ENCODE peak calls at places on chromosomes 4 and X, in five cellular contexts. One of them, this sample, is unnamed.

GRCh38 chr4:52408037-52408436 is 251.1 kb downstream of the USP46 start:
- DNase-seq in neural progenitor cell: no peak
- DNase-seq in ELR: no peak
- DNase-seq in activated CD4-positive, alpha-beta T cell treated with anti-CD3 and anti-CD28 coated beads for 1 hour: no peak
- DNase-seq in activated CD4-positive, CD25-positive, alpha-beta regulatory T cell treated with anti-CD3 and anti-CD28 coated beads, Interleukin-2, amount 50 U/mL, for 72 hours: no peak
- DNase-seq in this sample: no peak

GRCh38 chrX:53073115-53073581 is 9.0 kb upstream of the TSPYL2 start:
- DNase-seq in neural progenitor cell: peak; percentile 47
- DNase-seq in ELR: no peak
- DNase-seq in activated CD4-positive, alpha-beta T cell treated with anti-CD3 and anti-CD28 coated beads for 1 hour: no peak
- DNase-seq in activated CD4-positive, CD25-positive, alpha-beta regulatory T cell treated with anti-CD3 and anti-CD28 coated beads, Interleukin-2, amount 50 U/mL, for 72 hours: no peak
- DNase-seq in this sample: peak; percentile 82

GRCh38 chr4:159368320-159368719 is 265.4 kb downstream of the RAPGEF2 start:
- DNase-seq in neural progenitor cell: no peak
- DNase-seq in ELR: peak; percentile 47
- DNase-seq in activated CD4-positive, alpha-beta T cell treated with anti-CD3 and anti-CD28 coated beads for 1 hour: no peak
- DNase-seq in activated CD4-positive, CD25-positive, alpha-beta regulatory T cell treated with anti-CD3 and anti-CD28 coated beads, Interleukin-2, amount 50 U/mL, for 72 hours: no peak
- DNase-seq in this sample: no peak

GRCh38 chr4:48603366-48604003 is 113.4 kb downstream of the ZAR1 start:
- DNase-seq in neural progenitor cell: no peak
- DNase-seq in ELR: no peak
- DNase-seq in activated CD4-positive, alpha-beta T cell treated with anti-CD3 and anti-CD28 coated beads for 1 hour: no peak
- DNase-seq in activated CD4-positive, CD25-positive, alpha-beta regulatory T cell treated with anti-CD3 and anti-CD28 coated beads, Interleukin-2, amount 50 U/mL, for 72 hours: no peak
- DNase-seq in this sample: no peak

GRCh38 chrX:3263681-3264126 is 82.7 kb downstream of the MXRA5 start:
- DNase-seq in neural progenitor cell: no peak
- DNase-seq in ELR: peak; percentile 12
- DNase-seq in activated CD4-positive, alpha-beta T cell treated with anti-CD3 and anti-CD28 coated beads for 1 hour: no peak
- DNase-seq in activated CD4-positive, CD25-positive, alpha-beta regulatory T cell treated with anti-CD3 and anti-CD28 coated beads, Interleukin-2, amount 50 U/mL, for 72 hours: no peak
- DNase-seq in this sample: no peak

GRCh38 chr4:113300384-113301011 is 251.0 kb downstream of the ANK2 start:
- DNase-seq in neural progenitor cell: no peak
- DNase-seq in ELR: peak; percentile 46
- DNase-seq in activated CD4-positive, alpha-beta T cell treated with anti-CD3 and anti-CD28 coated beads for 1 hour: no peak
- DNase-seq in activated CD4-positive, CD25-positive, alpha-beta regulatory T cell treated with anti-CD3 and anti-CD28 coated beads, Interleukin-2, amount 50 U/mL, for 72 hours: no peak
- DNase-seq in this sample: no peak

GRCh38 chr4:83569967-83570366 is 34.1 kb downstream of the GPAT3 start:
- DNase-seq in neural progenitor cell: no peak
- DNase-seq in ELR: peak; percentile 85
- DNase-seq in activated CD4-positive, alpha-beta T cell treated with anti-CD3 and anti-CD28 coated beads for 1 hour: no peak
- DNase-seq in activated CD4-positive, CD25-positive, alpha-beta regulatory T cell treated with anti-CD3 and anti-CD28 coated beads, Interleukin-2, amount 50 U/mL, for 72 hours: no peak
- DNase-seq in this sample: no peak

GRCh38 chrX:103631145-103631544 is 2.4 kb downstream of the TCEAL1 start:
- DNase-seq in neural progenitor cell: no peak
- DNase-seq in ELR: no peak
- DNase-seq in activated CD4-positive, alpha-beta T cell treated with anti-CD3 and anti-CD28 coated beads for 1 hour: no peak
- DNase-seq in activated CD4-positive, CD25-positive, alpha-beta regulatory T cell treated with anti-CD3 and anti-CD28 coated beads, Interleukin-2, amount 50 U/mL, for 72 hours: no peak
- DNase-seq in this sample: no peak

This sample was measured in ELF-1.